ENCODE peak calls at places on chromosomes 6 and 20, in seven cellular contexts. C is IMR-90, A is H1, Q is breast epithelium, O is body of pancreas, N is neural progenitor cell, I is AG04450. Z is an unnamed sample.

GRCh38 chr20:37986873-37987601 is 46.2 kb downstream of the TTI1 start:
- DNase-seq in C (peak; percentile 6), A (no peak), Q (peak; percentile 74), O (peak; percentile 69), N (peak; percentile 60), I (peak; percentile 6), Z (peak; percentile 77)

GRCh38 chr6:111601875-111602274 is 3.8 kb downstream of the TRAF3IP2 start:
- DNase-seq in C (peak; percentile 81), A (no peak), Q (no peak), O (no peak), N (no peak), I (no peak), Z (no peak)

GRCh38 chr20:32980990-32981389 is 23.2 kb downstream of the SUN5 start:
- DNase-seq in C (no peak), A (no peak), Q (no peak), O (no peak), N (no peak), I (no peak), Z (no peak)

GRCh38 chr20:25090492-25091429 is 8.8 kb upstream of the VSX1 start:
- DNase-seq in C (no peak), A (no peak), Q (no peak), O (no peak), N (no peak), I (no peak), Z (no peak)

GRCh38 chr20:63735859-63736718 is at the start of gene LIME1:
- DNase-seq in C (no peak), A (no peak), Q (no peak), O (no peak), N (no peak), I (no peak), Z (peak; percentile 81)

GRCh38 chr6:134529921-134530320 is 212.0 kb upstream of the SGK1 start:
- DNase-seq in C (peak; percentile 48), A (no peak), Q (no peak), O (no peak), N (no peak), I (no peak), Z (no peak)

GRCh38 chr20:33773412-33774089 is 37.6 kb upstream of the CHMP4B start:
- DNase-seq in C (no peak), A (no peak), Q (no peak), O (no peak), N (no peak), I (no peak), Z (no peak)

GRCh38 chr20:34945315-34946077 is 10.1 kb downstream of the GSS start:
- DNase-seq in C (no peak), A (no peak), Q (peak; percentile 31), O (no peak), N (no peak), I (no peak), Z (no peak)

GRCh38 chr20:18404172-18404571 is 62.7 kb downstream of the DZANK1 start:
- DNase-seq in C (no peak), A (no peak), Q (no peak), O (no peak), N (no peak), I (no peak), Z (no peak)

GRCh38 chr6:28134015-28134414 is 7.7 kb upstream of the ZKSCAN8 start:
- DNase-seq in C (peak; percentile 52), A (no peak), Q (no peak), O (no peak), N (peak; percentile 47), I (no peak), Z (no peak)

GRCh38 chr20:63658749-63659187 is 656 bp downstream of the RTEL1 start:
- DNase-seq in C (peak; percentile 40), A (no peak), Q (no peak), O (no peak), N (no peak), I (no peak), Z (no peak)

GRCh38 chr20:33702861-33703260 is 16.7 kb upstream of the E2F1 start:
- DNase-seq in C (no peak), A (no peak), Q (no peak), O (no peak), N (no peak), I (no peak), Z (peak; percentile 59)

GRCh38 chr6:118892248-118893094 is 1.5 kb upstream of the ASF1A start:
- DNase-seq in C (no peak), A (no peak), Q (no peak), O (no peak), N (no peak), I (no peak), Z (no peak)

GRCh38 chr6:145903356-145904102 is 60.6 kb downstream of the SHPRH start:
- DNase-seq in C (peak; percentile 83), A (no peak), Q (no peak), O (no peak), N (no peak), I (no peak), Z (no peak)

GRCh38 chr6:6725834-6726194 is 137.3 kb downstream of the LY86 start:
- DNase-seq in C (no peak), A (no peak), Q (no peak), O (no peak), N (no peak), I (no peak), Z (no peak)

GRCh38 chr20:35490736-35491181 is 35.4 kb downstream of the CEP250 start:
- DNase-seq in C (no peak), A (no peak), Q (no peak), O (no peak), N (no peak), I (no peak), Z (no peak)

GRCh38 chr6:169189686-169190085 is 64.0 kb downstream of the THBS2 start:
- DNase-seq in C (peak; percentile 26), A (no peak), Q (no peak), O (no peak), N (no peak), I (no peak), Z (no peak)

GRCh38 chr6:159969921-159970320 is 1.0 kb downstream of the IGF2R start:
- DNase-seq in C (peak; percentile 84), A (no peak), Q (no peak), O (peak; percentile 45), N (peak; percentile 81), I (no peak), Z (no peak)

GRCh38 chr6:159966981-159967380 is 1.9 kb upstream of the IGF2R start:
- DNase-seq in C (peak; percentile 48), A (no peak), Q (no peak), O (no peak), N (no peak), I (no peak), Z (no peak)

GRCh38 chr6:159968295-159969203 is at the start of gene IGF2R:
- DNase-seq in C (peak; percentile 80), A (no peak), Q (peak; percentile 91), O (peak; percentile 94), N (peak; percentile 96), I (no peak), Z (peak; percentile 93)

GRCh38 chr6:159969204-159969912 is 476 bp downstream of the IGF2R start:
- DNase-seq in C (peak; percentile 17), A (no peak), Q (peak; percentile 58), O (peak; percentile 50), N (peak; percentile 78), I (no peak), Z (peak; percentile 90)

DNA sequence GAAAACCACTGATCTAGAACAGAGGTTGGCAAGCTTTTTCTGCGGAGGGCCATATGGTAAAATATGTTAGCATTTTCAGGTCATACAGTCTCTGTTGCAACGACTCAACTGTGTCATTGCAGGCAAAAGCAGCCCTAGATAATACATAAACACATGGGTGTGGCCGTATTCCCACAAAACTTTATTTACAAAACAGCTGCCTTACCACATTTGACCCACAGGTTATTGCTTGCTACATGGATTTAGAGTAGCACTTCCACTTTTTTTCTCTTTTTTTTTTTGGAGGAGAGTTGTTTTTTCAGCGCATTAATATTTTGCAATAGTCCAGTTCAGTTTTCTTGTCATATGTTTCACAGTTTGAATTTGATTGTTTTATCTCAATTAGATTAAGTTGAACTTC is 2.5 kb upstream of the IGF2R start:
- DNase-seq in C (no peak), A (no peak), Q (no peak), O (no peak), N (no peak), I (no peak), Z (no peak)
- TF ChIP-seq CTCF in C (no peak), A (no peak), Q (no peak), O (no peak), N (no peak), I (no peak), Z (peak; percentile 32)

DNA sequence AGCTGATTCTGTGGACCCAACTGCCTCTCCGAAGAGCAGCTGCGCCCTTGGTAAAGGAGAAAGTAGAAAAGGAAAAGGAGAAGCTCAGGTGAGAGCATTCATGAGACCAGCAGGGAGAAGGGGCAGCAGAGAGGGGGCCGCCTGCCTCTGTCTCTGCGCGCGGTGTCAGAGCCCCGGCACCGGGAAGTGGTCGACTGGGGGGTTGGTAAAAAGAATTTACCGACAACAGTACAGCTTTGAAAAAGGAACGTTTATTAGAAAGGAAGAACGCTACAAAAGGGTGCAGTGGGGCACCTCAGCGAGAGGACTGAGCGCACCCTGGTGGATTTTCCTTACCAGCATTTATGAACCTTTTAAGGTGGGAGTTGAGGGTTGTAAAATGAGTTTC is 61.9 kb downstream of the GPR6 start:
- DNase-seq in C (peak; percentile 9), A (no peak), Q (no peak), O (peak; percentile 19), N (peak; percentile 36), I (no peak), Z (no peak)
- H3K4me3 ChIP-seq in C (peak overlapping the region; percentile 5), A (peak overlapping the region; percentile 13), Q (peak overlapping the region; percentile 37), O (no peak overlapping the region), N (peak overlapping the region; percentile 36), I (peak overlapping the region; percentile 38), Z (no peak overlapping the region)

DNA sequence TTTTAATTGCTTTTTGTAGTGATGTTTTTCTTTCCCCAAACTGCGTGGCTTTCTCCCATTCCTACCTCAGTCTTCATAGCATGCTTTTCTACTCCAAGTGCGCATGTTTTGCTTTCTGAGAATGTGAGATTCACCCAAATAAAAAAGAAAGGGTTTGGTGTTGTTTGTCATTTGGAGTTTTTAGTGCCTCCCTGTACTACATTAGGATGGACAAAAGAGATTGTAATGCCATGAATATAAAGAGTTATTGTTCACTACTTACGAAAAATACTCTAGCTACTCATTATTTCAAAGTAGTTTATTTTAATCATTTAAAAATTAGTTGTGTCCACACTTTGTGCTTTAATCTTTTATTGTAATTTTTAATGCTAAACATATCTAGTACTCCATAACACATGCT is 81.8 kb downstream of the RNF217 start:
- DNase-seq in C (no peak), A (no peak), Q (no peak), O (no peak), N (no peak), I (no peak), Z (no peak)
- H3K27ac ChIP-seq in C (no peak overlapping the region), A (no peak overlapping the region), Q (no peak overlapping the region), O (no peak overlapping the region), N (no peak overlapping the region), I (no peak overlapping the region), Z (no peak overlapping the region)

DNA sequence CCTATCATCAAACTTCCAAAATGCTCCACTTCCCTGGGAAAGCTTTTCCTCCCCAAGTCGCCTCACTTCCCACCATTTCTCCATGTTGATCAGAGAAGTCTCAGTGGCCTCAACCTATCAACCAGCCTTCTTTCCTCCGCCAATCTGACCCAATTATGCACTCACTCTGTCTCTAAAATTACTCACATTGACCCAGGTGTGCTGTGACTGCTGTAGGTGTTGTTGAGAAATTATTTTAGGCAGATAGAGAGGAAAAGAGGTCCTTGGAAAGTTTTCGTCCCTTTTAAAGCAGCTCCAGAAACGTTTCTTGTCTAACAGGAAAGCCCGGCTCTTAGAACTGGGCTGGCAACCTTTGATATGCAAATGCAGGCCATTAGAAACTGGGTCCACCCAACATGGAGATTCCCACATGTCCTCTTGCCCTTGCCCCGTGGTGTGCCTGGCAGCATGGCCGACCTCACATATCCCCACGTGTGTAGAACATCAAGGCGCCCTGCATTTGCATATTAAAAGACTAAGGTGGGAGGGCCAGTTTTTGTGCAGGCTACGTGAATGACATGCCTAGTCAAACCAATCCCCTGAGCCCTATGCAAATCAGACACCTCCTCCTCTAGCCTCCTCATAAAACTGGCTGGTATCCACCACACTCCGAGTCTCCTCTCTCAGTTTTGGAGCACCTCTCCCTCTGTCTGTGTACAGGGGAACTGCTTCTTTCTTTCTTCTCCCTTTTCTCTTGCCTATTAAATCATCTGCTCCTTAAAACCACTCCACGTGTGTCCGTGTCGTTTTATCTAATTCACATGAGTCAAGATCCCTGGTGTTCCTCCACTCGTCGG is 12.9 kb downstream of the IPCEF1 start:
- DNase-seq in C (peak; percentile 16), A (peak; percentile 60), Q (peak; percentile 73), O (peak; percentile 67), N (peak; percentile 46), I (no peak), Z (peak; percentile 72)
- TF ChIP-seq CTCF in C (peak; percentile 31), A (no peak), Q (no peak), O (peak; percentile 29), N (peak; percentile 28), I (peak; percentile 39), Z (peak; percentile 29)

Z was measured in left lung.